ENCODE peak calls at places on chromosomes 3 and 15, in five cellular contexts. One of them, this sample, is unnamed.

GRCh38 chr15:61275901-61276300 is 46.8 kb upstream of the RORA start:
- DNase-seq in choroid plexus epithelial cell: no peak
- DNase-seq in heart right ventricle: no peak
- DNase-seq in left ventricle myocardium inferior: no peak
- DNase-seq in progenitor cell of endocrine pancreas: no peak
- DNase-seq in this sample: no peak

GRCh38 chr3:192957441-192957951 is 39.8 kb upstream of the MB21D2 start:
- DNase-seq in choroid plexus epithelial cell: peak
- DNase-seq in heart right ventricle: no peak
- DNase-seq in left ventricle myocardium inferior: peak
- DNase-seq in progenitor cell of endocrine pancreas: no peak
- DNase-seq in this sample: no peak

GRCh38 chr15:43376017-43376705 is 5.3 kb downstream of the TUBGCP4 start:
- DNase-seq in choroid plexus epithelial cell: peak
- DNase-seq in heart right ventricle: no peak
- DNase-seq in left ventricle myocardium inferior: no peak
- DNase-seq in progenitor cell of endocrine pancreas: peak
- DNase-seq in this sample: peak

GRCh38 chr15:22241451-22241850 is 161.1 kb downstream of the OR4M2 start:
- DNase-seq in choroid plexus epithelial cell: no peak
- DNase-seq in heart right ventricle: no peak
- DNase-seq in left ventricle myocardium inferior: no peak
- DNase-seq in progenitor cell of endocrine pancreas: no peak
- DNase-seq in this sample: no peak

GRCh38 chr15:28246605-28247004 is 75.4 kb downstream of the HERC2 start:
- DNase-seq in choroid plexus epithelial cell: no peak
- DNase-seq in heart right ventricle: no peak
- DNase-seq in left ventricle myocardium inferior: no peak
- DNase-seq in progenitor cell of endocrine pancreas: no peak
- DNase-seq in this sample: no peak

GRCh38 chr3:43559961-43560360 is 61.9 kb downstream of the ANO10 start:
- DNase-seq in choroid plexus epithelial cell: no peak
- DNase-seq in heart right ventricle: no peak
- DNase-seq in left ventricle myocardium inferior: no peak
- DNase-seq in progenitor cell of endocrine pancreas: no peak
- DNase-seq in this sample: no peak

GRCh38 chr3:56879453-56880224 is 77.9 kb upstream of the ARHGEF3 start:
- DNase-seq in choroid plexus epithelial cell: peak
- DNase-seq in heart right ventricle: no peak
- DNase-seq in left ventricle myocardium inferior: no peak
- DNase-seq in progenitor cell of endocrine pancreas: no peak
- DNase-seq in this sample: no peak

GRCh38 chr3:85560088-85560790 is 601.5 kb downstream of the CADM2 start:
- DNase-seq in choroid plexus epithelial cell: peak
- DNase-seq in heart right ventricle: peak
- DNase-seq in left ventricle myocardium inferior: no peak
- DNase-seq in progenitor cell of endocrine pancreas: no peak
- DNase-seq in this sample: no peak

GRCh38 chr3:43862470-43862869 is 171.7 kb downstream of the ABHD5 start:
- DNase-seq in choroid plexus epithelial cell: no peak
- DNase-seq in heart right ventricle: no peak
- DNase-seq in left ventricle myocardium inferior: no peak
- DNase-seq in progenitor cell of endocrine pancreas: no peak
- DNase-seq in this sample: no peak

GRCh38 chr3:80696280-80696679 is 928.5 kb upstream of the ROBO1 start:
- DNase-seq in choroid plexus epithelial cell: no peak
- DNase-seq in heart right ventricle: no peak
- DNase-seq in left ventricle myocardium inferior: no peak
- DNase-seq in progenitor cell of endocrine pancreas: no peak
- DNase-seq in this sample: no peak

GRCh38 chr15:51132384-51133139 is 37.9 kb upstream of the TNFAIP8L3 start:
- DNase-seq in choroid plexus epithelial cell: peak
- DNase-seq in heart right ventricle: no peak
- DNase-seq in left ventricle myocardium inferior: no peak
- DNase-seq in progenitor cell of endocrine pancreas: no peak
- DNase-seq in this sample: peak

GRCh38 chr15:94324835-94325767 is 93.7 kb downstream of the MCTP2 start:
- DNase-seq in choroid plexus epithelial cell: no peak
- DNase-seq in heart right ventricle: no peak
- DNase-seq in left ventricle myocardium inferior: no peak
- DNase-seq in progenitor cell of endocrine pancreas: no peak
- DNase-seq in this sample: no peak

GRCh38 chr3:16482770-16483531 is 30.5 kb downstream of the RFTN1 start:
- DNase-seq in choroid plexus epithelial cell: peak
- DNase-seq in heart right ventricle: no peak
- DNase-seq in left ventricle myocardium inferior: no peak
- DNase-seq in progenitor cell of endocrine pancreas: no peak
- DNase-seq in this sample: peak

GRCh38 chr3:11535207-11535960 is 108.3 kb downstream of the VGLL4 start:
- DNase-seq in choroid plexus epithelial cell: no peak
- DNase-seq in heart right ventricle: no peak
- DNase-seq in left ventricle myocardium inferior: no peak
- DNase-seq in progenitor cell of endocrine pancreas: no peak
- DNase-seq in this sample: no peak

GRCh38 chr3:11534011-11534782 is 109.5 kb downstream of the VGLL4 start:
- DNase-seq in choroid plexus epithelial cell: no peak
- DNase-seq in heart right ventricle: no peak
- DNase-seq in left ventricle myocardium inferior: no peak
- DNase-seq in progenitor cell of endocrine pancreas: no peak
- DNase-seq in this sample: no peak

GRCh38 chr3:11534783-11535081 is 109.0 kb downstream of the VGLL4 start:
- DNase-seq in choroid plexus epithelial cell: no peak
- DNase-seq in heart right ventricle: no peak
- DNase-seq in left ventricle myocardium inferior: no peak
- DNase-seq in progenitor cell of endocrine pancreas: no peak
- DNase-seq in this sample: no peak

GRCh38 chr3:11530153-11530721 is 113.5 kb downstream of the VGLL4 start:
- DNase-seq in choroid plexus epithelial cell: peak
- DNase-seq in heart right ventricle: peak
- DNase-seq in left ventricle myocardium inferior: peak
- DNase-seq in progenitor cell of endocrine pancreas: no peak
- DNase-seq in this sample: no peak

DNA sequence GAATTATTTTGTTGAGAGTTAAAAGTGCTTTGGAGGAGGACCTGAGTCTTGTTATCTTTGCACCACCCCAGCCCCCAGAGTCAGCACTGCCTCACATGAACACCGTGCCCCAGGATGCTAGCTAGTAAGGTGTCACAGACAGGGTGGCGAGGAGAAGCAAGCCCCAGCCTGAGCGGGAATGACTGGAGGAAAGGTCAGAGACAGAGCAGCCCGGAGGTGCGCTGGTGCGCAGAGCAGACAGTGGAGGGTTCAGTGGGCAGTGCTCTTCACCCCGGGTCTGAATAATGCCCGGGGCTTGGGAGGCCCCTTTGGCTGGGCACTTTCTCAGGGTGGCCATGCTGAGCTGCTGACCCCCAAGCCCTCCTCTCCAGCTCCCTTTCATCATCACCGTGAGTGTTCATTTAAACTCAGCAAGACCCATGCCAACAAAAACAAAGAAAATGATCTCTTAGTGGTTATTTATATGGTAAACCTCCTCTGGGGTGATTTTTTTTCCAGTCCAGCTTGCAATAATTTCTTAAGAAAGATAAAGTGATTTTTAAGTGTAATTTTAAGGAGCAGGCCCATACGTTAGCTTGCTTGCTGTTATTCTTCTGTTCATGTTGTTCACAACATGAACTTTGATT is 110.7 kb downstream of the VGLL4 start:
- DNase-seq in choroid plexus epithelial cell: peak
- DNase-seq in heart right ventricle: no peak
- DNase-seq in left ventricle myocardium inferior: no peak
- DNase-seq in progenitor cell of endocrine pancreas: no peak
- DNase-seq in this sample: no peak
- TF ChIP-seq CTCF in choroid plexus epithelial cell: peak
- TF ChIP-seq CTCF in heart right ventricle: no peak
- TF ChIP-seq CTCF in left ventricle myocardium inferior: no peak
- TF ChIP-seq CTCF in progenitor cell of endocrine pancreas: no peak
- TF ChIP-seq CTCF in this sample: no peak

DNA sequence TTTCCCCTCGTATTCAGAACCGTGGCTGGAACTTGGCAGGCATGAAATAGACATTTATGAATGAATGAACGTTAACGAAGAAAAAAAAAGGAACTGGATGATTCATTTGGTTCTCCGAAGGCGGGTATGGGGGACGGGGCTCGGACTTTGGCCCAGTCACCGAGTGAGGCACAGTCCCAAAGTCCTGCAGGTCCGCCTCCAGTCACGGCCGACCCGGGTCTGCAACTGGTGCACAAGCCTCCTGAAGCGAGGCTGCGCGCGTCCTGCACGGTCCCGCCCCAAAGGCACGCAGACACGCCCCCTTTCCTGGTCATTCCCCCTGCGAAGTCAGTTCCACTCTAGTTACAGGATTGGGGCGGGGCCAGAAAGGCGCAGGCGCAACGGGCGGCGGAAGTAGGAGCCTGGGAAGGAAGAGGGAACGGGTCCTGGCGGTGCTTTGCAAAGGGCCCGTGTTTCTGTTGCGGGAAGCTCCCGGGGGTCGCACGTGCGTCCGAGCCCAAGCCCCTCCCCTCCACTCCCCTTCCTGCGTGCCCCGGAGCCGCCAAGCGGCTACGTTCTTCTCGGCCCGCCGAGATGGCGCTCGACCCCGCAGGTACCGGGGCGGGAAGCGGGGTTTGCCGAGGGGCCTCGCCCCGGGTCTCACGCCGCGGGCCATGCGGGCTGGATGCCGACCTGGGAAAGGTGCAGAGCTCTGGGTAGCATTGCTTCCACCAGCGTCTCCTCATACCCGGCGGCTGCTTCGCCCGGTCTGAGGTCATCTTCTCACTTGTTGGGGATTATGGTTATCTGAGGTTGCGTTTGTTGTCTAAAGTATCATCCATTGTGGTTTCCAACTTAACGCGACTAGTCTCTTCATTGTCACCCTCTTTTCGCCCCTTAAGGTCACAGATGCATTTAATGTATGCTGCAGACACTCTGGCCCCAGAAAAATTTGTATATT is at the start of gene CMC1:
- DNase-seq in choroid plexus epithelial cell: peak
- DNase-seq in heart right ventricle: peak
- DNase-seq in left ventricle myocardium inferior: peak
- DNase-seq in progenitor cell of endocrine pancreas: peak
- DNase-seq in this sample: peak
- TF ChIP-seq CTCF in choroid plexus epithelial cell: no peak
- TF ChIP-seq CTCF in heart right ventricle: no peak
- TF ChIP-seq CTCF in left ventricle myocardium inferior: no peak
- TF ChIP-seq CTCF in progenitor cell of endocrine pancreas: no peak
- TF ChIP-seq CTCF in this sample: no peak

GRCh38 chr3:183163563-183163962 is 1.0 kb upstream of the LAMP3 start:
- DNase-seq in choroid plexus epithelial cell: no peak
- DNase-seq in heart right ventricle: no peak
- DNase-seq in left ventricle myocardium inferior: no peak
- DNase-seq in progenitor cell of endocrine pancreas: no peak
- DNase-seq in this sample: no peak

GRCh38 chr3:183160616-183161015 is 1.9 kb downstream of the LAMP3 start:
- DNase-seq in choroid plexus epithelial cell: no peak
- DNase-seq in heart right ventricle: no peak
- DNase-seq in left ventricle myocardium inferior: no peak
- DNase-seq in progenitor cell of endocrine pancreas: no peak
- DNase-seq in this sample: no peak

GRCh38 chr3:183158552-183159006 is 4.0 kb downstream of the LAMP3 start:
- DNase-seq in choroid plexus epithelial cell: peak
- DNase-seq in heart right ventricle: no peak
- DNase-seq in left ventricle myocardium inferior: no peak
- DNase-seq in progenitor cell of endocrine pancreas: no peak
- DNase-seq in this sample: no peak

GRCh38 chr3:183159319-183159718 is 3.2 kb downstream of the LAMP3 start:
- DNase-seq in choroid plexus epithelial cell: no peak
- DNase-seq in heart right ventricle: no peak
- DNase-seq in left ventricle myocardium inferior: no peak
- DNase-seq in progenitor cell of endocrine pancreas: no peak
- DNase-seq in this sample: no peak

GRCh38 chr3:183161552-183162345 is 785 bp downstream of the LAMP3 start:
- DNase-seq in choroid plexus epithelial cell: peak
- DNase-seq in heart right ventricle: no peak
- DNase-seq in left ventricle myocardium inferior: no peak
- DNase-seq in progenitor cell of endocrine pancreas: no peak
- DNase-seq in this sample: peak
- TF ChIP-seq CTCF in choroid plexus epithelial cell: no peak
- TF ChIP-seq CTCF in heart right ventricle: no peak
- TF ChIP-seq CTCF in left ventricle myocardium inferior: no peak
- TF ChIP-seq CTCF in progenitor cell of endocrine pancreas: no peak
- TF ChIP-seq CTCF in this sample: no peak

GRCh38 chr3:172332256-172333041 is 115.8 kb downstream of the GHSR start:
- DNase-seq in choroid plexus epithelial cell: peak
- DNase-seq in heart right ventricle: no peak
- DNase-seq in left ventricle myocardium inferior: peak
- DNase-seq in progenitor cell of endocrine pancreas: peak
- DNase-seq in this sample: peak
- TF ChIP-seq CTCF in choroid plexus epithelial cell: peak
- TF ChIP-seq CTCF in heart right ventricle: peak
- TF ChIP-seq CTCF in left ventricle myocardium inferior: peak
- TF ChIP-seq CTCF in progenitor cell of endocrine pancreas: peak
- TF ChIP-seq CTCF in this sample: peak

GRCh38 chr3:123026551-123027291 is 842 bp downstream of the SEMA5B start:
- DNase-seq in choroid plexus epithelial cell: no peak
- DNase-seq in heart right ventricle: peak
- DNase-seq in left ventricle myocardium inferior: peak
- DNase-seq in progenitor cell of endocrine pancreas: peak
- DNase-seq in this sample: peak
- TF ChIP-seq CTCF in choroid plexus epithelial cell: no peak
- TF ChIP-seq CTCF in heart right ventricle: no peak
- TF ChIP-seq CTCF in left ventricle myocardium inferior: no peak
- TF ChIP-seq CTCF in progenitor cell of endocrine pancreas: no peak
- TF ChIP-seq CTCF in this sample: no peak

GRCh38 chr15:45664451-45664850 is 29.6 kb downstream of the SQOR start:
- DNase-seq in choroid plexus epithelial cell: peak
- DNase-seq in heart right ventricle: no peak
- DNase-seq in left ventricle myocardium inferior: no peak
- DNase-seq in progenitor cell of endocrine pancreas: no peak
- DNase-seq in this sample: no peak
- TF ChIP-seq CTCF in choroid plexus epithelial cell: no peak
- TF ChIP-seq CTCF in heart right ventricle: no peak
- TF ChIP-seq CTCF in left ventricle myocardium inferior: no peak
- TF ChIP-seq CTCF in progenitor cell of endocrine pancreas: no peak
- TF ChIP-seq CTCF in this sample: no peak

GRCh38 chr3:173993299-173993698 is 595.8 kb downstream of the NLGN1 start:
- DNase-seq in choroid plexus epithelial cell: peak
- DNase-seq in heart right ventricle: no peak
- DNase-seq in left ventricle myocardium inferior: no peak
- DNase-seq in progenitor cell of endocrine pancreas: no peak
- DNase-seq in this sample: no peak
- TF ChIP-seq CTCF in choroid plexus epithelial cell: peak
- TF ChIP-seq CTCF in heart right ventricle: no peak
- TF ChIP-seq CTCF in left ventricle myocardium inferior: no peak
- TF ChIP-seq CTCF in progenitor cell of endocrine pancreas: peak
- TF ChIP-seq CTCF in this sample: no peak